ENCODE peak calls at places on chromosomes 6 and 20, in six cellular contexts. E is HCT116, B is GM12878, Y is K562, T is HepG2, V is H1. Z is an unnamed sample. For H3K4me1, the result is how much of the 10 kb centered on the place peaks cover.

GRCh38 chr20:60250251-60250650 is 292.0 kb downstream of the CDH26 start:
- DNase-seq in E (no peak), B (no peak), Y (no peak), T (no peak), V (no peak), Z (no peak)

GRCh38 chr6:25995507-25995906 is 32.9 kb downstream of the TRIM38 start:
- DNase-seq in E (no peak), B (no peak), Y (no peak), T (no peak), V (no peak), Z (no peak)

GRCh38 chr6:49499623-49500022 is at the start of gene GLYATL3:
- DNase-seq in E (no peak), B (no peak), Y (no peak), T (no peak), V (no peak), Z (no peak)

GRCh38 chr6:127641905-127642304 is 64.9 kb downstream of the C6orf58 start:
- DNase-seq in E (peak), B (no peak), Y (peak), T (peak), V (peak), Z (peak)

GRCh38 chr6:27213544-27214125 is 33.9 kb upstream of the PRSS16 start:
- DNase-seq in E (no peak), B (no peak), Y (peak), T (no peak), V (peak), Z (no peak)

GRCh38 chr20:856361-856775 is 22.9 kb downstream of the FAM110A start:
- DNase-seq in E (peak), B (no peak), Y (no peak), T (no peak), V (no peak), Z (no peak)

GRCh38 chr6:156013155-156013554 is 557.5 kb upstream of the NOX3 start:
- DNase-seq in E (no peak), B (no peak), Y (no peak), T (no peak), V (no peak), Z (no peak)

GRCh38 chr20:19077370-19078220 is 134.8 kb upstream of the SLC24A3 start:
- DNase-seq in E (no peak), B (no peak), Y (no peak), T (no peak), V (peak), Z (no peak)

GRCh38 chr6:45930419-45931059 is 85.1 kb downstream of the CLIC5 start:
- DNase-seq in E (peak), B (no peak), Y (peak), T (peak), V (peak), Z (no peak)

GRCh38 chr20:10427060-10427692 is 6.8 kb downstream of the MKKS start:
- DNase-seq in E (no peak), B (no peak), Y (peak), T (peak), V (no peak), Z (no peak)

GRCh38 chr20:50546729-50547314 is 36.6 kb downstream of the PTPN1 start:
- DNase-seq in E (no peak), B (no peak), Y (no peak), T (no peak), V (no peak), Z (no peak)

GRCh38 chr20:37524859-37525708 is 2.6 kb downstream of the BLCAP start:
- DNase-seq in E (no peak), B (no peak), Y (no peak), T (no peak), V (no peak), Z (no peak)

GRCh38 chr6:6626227-6626626 is 37.7 kb downstream of the LY86 start:
- DNase-seq in E (no peak), B (no peak), Y (no peak), T (no peak), V (no peak), Z (no peak)

GRCh38 chr6:140320081-140320798 is 945.8 kb upstream of the CITED2 start:
- DNase-seq in E (no peak), B (no peak), Y (no peak), T (no peak), V (no peak), Z (no peak)

GRCh38 chr6:45532626-45533258 is 155.0 kb upstream of the SUPT3H start:
- DNase-seq in E (no peak), B (no peak), Y (no peak), T (no peak), V (no peak), Z (no peak)

GRCh38 chr20:35489717-35490116 is 34.3 kb downstream of the CEP250 start:
- DNase-seq in E (no peak), B (no peak), Y (no peak), T (no peak), V (no peak), Z (no peak)

GRCh38 chr20:1617055-1617454 is 2.8 kb downstream of the SIRPB1 start:
- DNase-seq in E (no peak), B (no peak), Y (no peak), T (no peak), V (no peak), Z (no peak)

GRCh38 chr20:58102252-58102651 is 126.2 kb downstream of the ANKRD60 start:
- DNase-seq in E (no peak), B (no peak), Y (no peak), T (no peak), V (no peak), Z (no peak)

GRCh38 chr20:23629542-23630391 is 8.0 kb downstream of the CST3 start:
- DNase-seq in E (no peak), B (no peak), Y (no peak), T (peak), V (no peak), Z (no peak)

GRCh38 chr6:160065200-160065599 is 56.4 kb upstream of the SLC22A1 start:
- DNase-seq in E (no peak), B (no peak), Y (no peak), T (no peak), V (no peak), Z (no peak)

GRCh38 chr20:39249798-39250197 is 287.7 kb downstream of the DHX35 start:
- DNase-seq in E (no peak), B (no peak), Y (no peak), T (no peak), V (no peak), Z (no peak)

GRCh38 chr6:43020847-43021246 is 576 bp upstream of the RRP36 start:
- DNase-seq in E (no peak), B (no peak), Y (peak), T (no peak), V (peak), Z (no peak)

GRCh38 chr6:22442826-22443225 is 126.5 kb upstream of the HDGFL1 start:
- DNase-seq in E (no peak), B (no peak), Y (no peak), T (no peak), V (no peak), Z (no peak)

GRCh38 chr20:32189691-32190607 is 17.6 kb downstream of the PLAGL2 start:
- DNase-seq in E (no peak), B (no peak), Y (no peak), T (no peak), V (peak), Z (peak)

GRCh38 chr20:37071481-37071911 is 24.3 kb downstream of the RBL1 start:
- DNase-seq in E (no peak), B (peak), Y (no peak), T (no peak), V (no peak), Z (no peak)

GRCh38 chr6:129440691-129441090 is 269.3 kb downstream of the ARHGAP18 start:
- DNase-seq in E (no peak), B (no peak), Y (peak), T (no peak), V (no peak), Z (peak)

GRCh38 chr20:17735959-17736621 is 36.3 kb downstream of the BANF2 start:
- DNase-seq in E (no peak), B (no peak), Y (no peak), T (no peak), V (no peak), Z (no peak)

GRCh38 chr20:44702776-44703175 is 12.4 kb upstream of the CCN5 start:
- DNase-seq in E (no peak), B (no peak), Y (no peak), T (no peak), V (no peak), Z (no peak)

GRCh38 chr6:157995458-157995857 is 13.8 kb downstream of the SYNJ2 start:
- DNase-seq in E (no peak), B (no peak), Y (no peak), T (no peak), V (no peak), Z (no peak)

GRCh38 chr6:157996201-157996712 is 14.6 kb downstream of the SYNJ2 start:
- DNase-seq in E (no peak), B (no peak), Y (peak), T (no peak), V (no peak), Z (no peak)

GRCh38 chr6:157996918-157997702 is 15.4 kb downstream of the SYNJ2 start:
- DNase-seq in E (no peak), B (no peak), Y (peak), T (no peak), V (no peak), Z (no peak)

GRCh38 chr6:157993076-157993475 is 11.4 kb downstream of the SYNJ2 start:
- DNase-seq in E (no peak), B (no peak), Y (no peak), T (no peak), V (no peak), Z (no peak)

DNA sequence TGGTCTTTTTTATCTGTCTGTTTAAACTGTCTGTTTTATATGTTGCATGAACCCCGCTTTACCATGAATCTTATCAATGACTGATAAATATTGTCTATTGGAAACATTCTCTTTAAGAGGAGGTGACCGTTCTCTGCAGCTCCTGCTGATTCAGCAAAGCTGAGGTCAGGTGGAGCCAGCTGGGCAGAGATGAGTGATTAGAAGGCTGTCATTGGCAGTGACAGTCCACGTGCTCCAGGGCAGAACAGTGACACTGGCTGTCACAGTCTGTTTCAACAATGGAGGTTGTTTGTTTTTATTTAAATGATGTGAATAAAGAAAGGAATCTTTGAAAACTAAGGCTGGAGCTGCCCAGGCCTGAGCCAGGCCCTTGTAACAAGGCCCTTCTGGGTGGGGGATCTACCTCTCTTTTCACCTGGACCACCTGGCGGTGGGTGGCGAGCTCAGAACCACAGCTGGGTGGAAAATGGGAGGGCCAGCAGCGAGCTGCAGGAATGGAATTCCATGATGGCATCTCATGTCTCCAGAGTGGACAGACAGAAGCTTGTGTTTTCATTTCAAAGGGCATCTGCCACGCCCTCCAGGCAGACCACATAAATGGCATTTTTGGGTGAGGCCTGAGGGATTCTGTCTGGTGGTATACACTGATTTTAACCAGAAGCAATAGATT is 12.6 kb downstream of the SYNJ2 start:
- DNase-seq in E (no peak), B (no peak), Y (no peak), T (peak), V (no peak), Z (no peak)
- TF ChIP-seq ZNF274 in E (no peak), B (no peak), Y (no peak), T (no peak), V (no peak), Z (no peak)

GRCh38 chr20:48336647-48337046 is 491.2 kb downstream of the PREX1 start:
- DNase-seq in E (no peak), B (no peak), Y (no peak), T (peak), V (no peak), Z (no peak)

GRCh38 chr20:48339986-48340884 is 487.6 kb downstream of the PREX1 start:
- DNase-seq in E (no peak), B (no peak), Y (no peak), T (no peak), V (no peak), Z (no peak)

GRCh38 chr20:48339147-48339985 is 488.4 kb downstream of the PREX1 start:
- DNase-seq in E (no peak), B (peak), Y (peak), T (no peak), V (no peak), Z (no peak)

GRCh38 chr20:48340915-48341314 is 486.9 kb downstream of the PREX1 start:
- DNase-seq in E (no peak), B (no peak), Y (no peak), T (no peak), V (no peak), Z (no peak)

DNA sequence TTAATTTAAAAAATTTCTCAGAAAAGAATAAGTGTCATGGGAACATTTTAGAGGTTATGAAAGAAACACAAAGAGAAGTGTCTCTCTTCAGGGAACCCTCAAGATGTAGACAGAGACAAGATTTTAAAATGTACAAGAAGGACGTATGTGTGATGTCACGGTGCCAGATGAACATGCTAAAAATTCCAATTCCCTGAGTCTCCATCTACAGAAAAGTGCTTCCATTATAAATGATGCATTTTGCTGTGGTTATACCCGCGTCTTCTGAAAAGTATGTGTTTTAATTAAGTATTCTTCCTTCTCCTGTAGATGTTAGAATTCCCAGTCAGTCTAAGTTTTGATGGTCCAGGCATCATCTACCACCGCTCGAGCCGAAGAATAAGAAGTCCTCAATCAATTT is 489.1 kb downstream of the PREX1 start:
- DNase-seq in E (no peak), B (no peak), Y (no peak), T (no peak), V (no peak), Z (no peak)
- H3K4me3 ChIP-seq in E (no peak), B (no peak), Y (no peak), T (no peak), V (no peak), Z (no peak)

GRCh38 chr6:2861822-2862164 is 20.1 kb upstream of the SERPINB1 start:
- DNase-seq in E (no peak), B (no peak), Y (no peak), T (no peak), V (no peak), Z (no peak)
- H3K4me1 ChIP-seq in E (under half), B (half or more), Y (under half), T (half or more), V (under half), Z (under half)

GRCh38 chr6:82741996-82742385 is 323.6 kb downstream of the UBE3D start:
- DNase-seq in E (no peak), B (no peak), Y (no peak), T (no peak), V (no peak), Z (no peak)
- TF ChIP-seq ZNF274 in E (no peak), B (no peak), Y (no peak), T (no peak), V (no peak), Z (no peak)

GRCh38 chr6:35297541-35298481 is at the start of gene DEF6:
- DNase-seq in E (peak), B (peak), Y (peak), T (peak), V (peak), Z (peak)
- H3K4me3 ChIP-seq in E (peak), B (peak), Y (peak), T (peak), V (no peak), Z (peak)

GRCh38 chr6:133251688-133252087 is 10.5 kb downstream of the EYA4 start:
- DNase-seq in E (no peak), B (no peak), Y (no peak), T (no peak), V (no peak), Z (no peak)

GRCh38 chr6:133259561-133259960 is 18.4 kb downstream of the EYA4 start:
- DNase-seq in E (no peak), B (no peak), Y (no peak), T (no peak), V (no peak), Z (no peak)

GRCh38 chr6:133254552-133255228 is 13.5 kb downstream of the EYA4 start:
- DNase-seq in E (no peak), B (no peak), Y (no peak), T (no peak), V (no peak), Z (no peak)
- H3K4me1 ChIP-seq in E (under half), B (under half), Y (under half), T (under half), V (under half), Z (under half)